ENCODE peak calls at places on chromosomes 1 and 21, in four cellular contexts. L is HCT116, B is left ventricle myocardium inferior, Y is endothelial cell of umbilical vein. D is an unnamed sample. For H3K27me3, the result is how much of the 10 kb centered on the place peaks cover.

GRCh38 chr21:19010996-19011395 is 607.4 kb upstream of the TMPRSS15 start:
- DNase-seq in L (no peak), B (no peak), Y (no peak), D (no peak)

GRCh38 chr21:33557447-33557846 is 14.6 kb downstream of the SON start:
- DNase-seq in L (no peak), B (no peak), Y (no peak), D (no peak)

GRCh38 chr1:41783189-41783639 is 135.5 kb downstream of the HIVEP3 start:
- DNase-seq in L (peak), B (no peak), Y (peak), D (no peak)

GRCh38 chr1:243849089-243850012 is 692 bp downstream of the AKT3 start:
- DNase-seq in L (no peak), B (peak), Y (peak), D (peak)

GRCh38 chr1:165298081-165298820 is 58.3 kb downstream of the LMX1A start:
- DNase-seq in L (no peak), B (no peak), Y (no peak), D (peak)

GRCh38 chr1:230145953-230146476 is 79.0 kb downstream of the GALNT2 start:
- DNase-seq in L (no peak), B (no peak), Y (no peak), D (no peak)

GRCh38 chr1:111286912-111287311 is 3.7 kb upstream of the CHIA start:
- DNase-seq in L (no peak), B (no peak), Y (no peak), D (no peak)

GRCh38 chr1:8862528-8862927 is 16.0 kb downstream of the ENO1 start:
- DNase-seq in L (no peak), B (no peak), Y (peak), D (no peak)

GRCh38 chr1:205317311-205317917 is 4.1 kb downstream of the NUAK2 start:
- DNase-seq in L (no peak), B (peak), Y (peak), D (peak)

GRCh38 chr1:6634278-6635052 is 9.8 kb downstream of the THAP3 start:
- DNase-seq in L (no peak), B (peak), Y (peak), D (peak)

GRCh38 chr1:1318131-1318652 is 6.3 kb downstream of the INTS11 start:
- DNase-seq in L (peak), B (peak), Y (peak), D (no peak)

GRCh38 chr1:16237343-16237830 is 404 bp upstream of the CPLANE2 start:
- DNase-seq in L (no peak), B (no peak), Y (no peak), D (no peak)

GRCh38 chr1:42682739-42683529 is 716 bp downstream of the YBX1 start:
- DNase-seq in L (peak), B (peak), Y (peak), D (peak)

GRCh38 chr1:150516050-150516591 is 569 bp downstream of the FALEC start:
- DNase-seq in L (no peak), B (no peak), Y (peak), D (peak)

GRCh38 chr1:223479718-223480425 is 86.7 kb downstream of the CCDC185 start:
- DNase-seq in L (no peak), B (no peak), Y (no peak), D (no peak)

DNA sequence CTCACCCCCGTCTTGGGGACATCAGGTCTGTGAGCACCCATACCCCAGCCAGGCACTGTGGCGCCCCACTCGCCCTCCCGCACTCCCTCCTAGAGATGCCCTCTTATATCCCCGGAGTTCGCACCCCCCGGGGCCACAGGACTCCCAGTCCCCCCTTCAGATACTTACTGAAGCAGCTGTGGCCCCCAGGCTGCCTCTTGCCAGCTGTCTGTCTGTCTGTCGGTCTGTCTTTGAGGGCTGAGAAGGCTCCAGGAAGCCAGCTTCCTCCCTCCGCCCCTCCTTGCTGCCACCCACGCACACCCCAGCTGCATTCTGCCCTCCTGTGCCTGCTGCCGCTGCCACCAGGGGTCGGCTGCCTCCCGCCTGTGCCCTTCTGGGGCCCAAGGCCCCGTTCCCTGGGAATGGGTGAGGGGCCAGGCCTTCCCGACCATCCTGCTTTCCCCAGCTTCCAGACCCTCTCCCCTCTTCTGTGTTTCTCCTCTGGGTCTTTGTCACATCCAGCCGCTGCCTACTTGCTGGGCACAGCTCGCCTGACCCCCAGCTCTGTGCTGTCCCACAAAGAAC is at the start of gene PTPN7:
- DNase-seq in L (no peak), B (no peak), Y (no peak), D (no peak)
- H3K4me3 ChIP-seq in L (no peak), B (peak), Y (no peak), D (no peak)

GRCh38 chr1:101841824-101842223 is 154.9 kb downstream of the OLFM3 start:
- DNase-seq in L (no peak), B (no peak), Y (no peak), D (no peak)

GRCh38 chr1:101843160-101843559 is 153.6 kb downstream of the OLFM3 start:
- DNase-seq in L (no peak), B (no peak), Y (no peak), D (no peak)

GRCh38 chr1:101847608-101848007 is 149.1 kb downstream of the OLFM3 start:
- DNase-seq in L (no peak), B (no peak), Y (no peak), D (no peak)

GRCh38 chr1:101846820-101847219 is 149.9 kb downstream of the OLFM3 start:
- DNase-seq in L (no peak), B (no peak), Y (no peak), D (peak)
- TF ChIP-seq CTCF in L (no peak), B (no peak), Y (no peak), D (no peak)

GRCh38 chr1:3032371-3032862 is 11.2 kb downstream of the ACTRT2 start:
- DNase-seq in L (no peak), B (no peak), Y (no peak), D (peak)
- H3K27me3 ChIP-seq in L (under half), B (half or more), Y (under half), D (under half)

DNA sequence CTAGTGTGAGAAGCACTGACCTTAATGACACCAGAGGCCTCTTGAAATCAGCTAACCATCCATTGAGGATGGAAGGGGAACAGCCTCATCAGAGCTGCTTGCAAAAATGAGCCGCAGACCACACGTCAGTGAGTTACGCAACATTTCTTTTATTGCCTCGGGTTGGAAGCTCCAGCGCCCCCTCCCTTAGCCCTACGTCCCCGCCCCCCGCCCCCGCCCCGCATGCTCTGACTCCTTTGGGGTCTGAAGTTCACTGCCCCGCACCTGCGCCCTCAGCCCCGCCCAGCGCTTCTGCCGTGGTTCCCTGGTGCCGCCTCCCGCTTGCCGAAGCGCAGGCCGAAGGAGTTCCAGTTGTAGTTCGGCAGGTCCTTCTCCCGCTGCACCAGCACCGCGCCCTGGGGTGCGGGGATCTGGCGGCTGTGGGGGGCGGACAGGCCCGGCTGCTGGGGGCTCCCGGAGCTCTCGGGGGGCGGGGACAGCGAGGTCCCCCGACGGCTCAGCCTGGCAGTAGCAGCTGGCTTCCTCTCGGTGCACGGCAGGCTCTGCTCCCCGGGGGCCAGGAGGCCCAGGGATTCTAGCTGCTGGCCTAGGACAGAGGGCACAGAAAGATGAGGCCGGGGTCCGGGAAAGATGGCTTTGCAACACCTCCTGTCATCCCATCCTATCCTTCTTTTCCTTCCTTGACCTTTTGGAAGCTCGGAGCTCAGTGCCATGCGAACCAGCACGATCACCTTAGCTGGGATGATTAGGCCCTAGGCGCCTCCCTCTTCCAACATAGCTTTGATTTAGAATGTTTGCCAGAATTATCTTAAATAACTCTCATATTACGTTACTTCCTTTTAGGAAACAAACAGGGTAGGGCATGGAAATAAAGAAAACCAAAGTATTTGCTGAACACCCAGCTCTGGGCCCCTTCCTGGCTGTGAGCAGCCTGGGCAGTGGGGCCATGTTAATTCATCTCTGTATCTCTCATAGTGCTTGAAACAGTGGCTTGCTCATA is 5.8 kb downstream of the KISS1 start:
- DNase-seq in L (no peak), B (no peak), Y (peak), D (no peak)
- H3K4me3 ChIP-seq in L (no peak), B (peak), Y (no peak), D (no peak)

GRCh38 chr1:48876221-48876785 is 99.6 kb upstream of the BEND5 start:
- DNase-seq in L (no peak), B (no peak), Y (no peak), D (no peak)
- TF ChIP-seq CTCF in L (no peak), B (no peak), Y (no peak), D (no peak)

GRCh38 chr1:90810006-90810405 is 92.9 kb upstream of the BARHL2 start:
- DNase-seq in L (no peak), B (no peak), Y (no peak), D (peak)
- H3K27me3 ChIP-seq in L (under half), B (under half), Y (under half), D (under half)

D was measured in dorsolateral prefrontal cortex.